ENCODE peak calls at places on chromosomes 7 and 10, in seven cellular contexts. R, P, L, I, A, V and G are unnamed samples.

GRCh38 chr7:28754027-28754426 is 204.1 kb downstream of the TRIL start:
- DNase-seq in P (peak; percentile 85), I (peak; percentile 50), A (no peak), R (no peak), V (no peak), L (no peak), G (no peak)

GRCh38 chr10:77836299-77836820 is 90.2 kb downstream of the DLG5 start:
- DNase-seq in L (no peak), P (peak; percentile 22), A (peak; percentile 42), R (no peak), V (no peak), I (peak; percentile 93), G (no peak)

GRCh38 chr10:95560288-95561199 is 627 bp downstream of the SORBS1 start:
- DNase-seq in V (no peak), I (peak; percentile 50), P (peak; percentile 22), L (no peak), A (no peak), R (peak; percentile 73), G (peak; percentile 68)

GRCh38 chr7:78296036-78296435 is 497.5 kb downstream of the PHTF2 start:
- DNase-seq in L (no peak), I (no peak), A (no peak), V (no peak), R (no peak), P (peak; percentile 46), G (no peak)

GRCh38 chr10:34821587-34822585 is 6.8 kb upstream of the PARD3 start:
- DNase-seq in A (no peak), L (no peak), V (no peak), R (no peak), P (peak; percentile 11), I (no peak), G (no peak)

GRCh38 chr7:94056796-94057207 is 52.6 kb upstream of the BET1 start:
- DNase-seq in R (no peak), L (no peak), V (peak; percentile 21), P (peak; percentile 98), A (peak; percentile 84), I (peak; percentile 94), G (peak; percentile 91)

GRCh38 chr7:18689535-18689934 is 194.0 kb downstream of the HDAC9 start:
- DNase-seq in P (no peak), I (peak; percentile 9), R (no peak), L (no peak), V (no peak), A (no peak), G (no peak)

GRCh38 chr7:107164092-107164491 is 4.7 kb upstream of the HBP1 start:
- DNase-seq in I (no peak), L (no peak), A (no peak), R (no peak), V (no peak), P (peak; percentile 37), G (no peak)

GRCh38 chr10:104218751-104219150 is 13.4 kb downstream of the CFAP43 start:
- DNase-seq in A (no peak), P (no peak), L (no peak), R (no peak), V (no peak), I (no peak), G (no peak)

GRCh38 chr10:74882831-74883230 is 56.4 kb downstream of the KAT6B start:
- DNase-seq in A (no peak), I (peak; percentile 64), L (no peak), R (no peak), V (no peak), P (peak; percentile 76), G (no peak)

GRCh38 chr7:27031289-27032172 is 64.3 kb downstream of the HOXA1 start:
- DNase-seq in P (peak; percentile 87), I (peak; percentile 29), A (peak; percentile 1), R (no peak), L (no peak), V (no peak), G (no peak)

GRCh38 chr7:17863815-17864159 is 76.5 kb downstream of the SNX13 start:
- DNase-seq in V (no peak), I (no peak), R (no peak), P (no peak), A (no peak), L (no peak), G (no peak)

GRCh38 chr10:6647811-6648526 is 67.9 kb upstream of the PRKCQ start:
- DNase-seq in P (no peak), A (peak; percentile 21), V (peak; percentile 58), L (peak; percentile 54), R (peak; percentile 86), I (peak; percentile 25), G (peak; percentile 90)

GRCh38 chr7:1591876-1592275 is 22.0 kb upstream of the PSMG3 start:
- DNase-seq in L (no peak), V (no peak), R (no peak), I (no peak), P (no peak), A (no peak), G (no peak)

DNA sequence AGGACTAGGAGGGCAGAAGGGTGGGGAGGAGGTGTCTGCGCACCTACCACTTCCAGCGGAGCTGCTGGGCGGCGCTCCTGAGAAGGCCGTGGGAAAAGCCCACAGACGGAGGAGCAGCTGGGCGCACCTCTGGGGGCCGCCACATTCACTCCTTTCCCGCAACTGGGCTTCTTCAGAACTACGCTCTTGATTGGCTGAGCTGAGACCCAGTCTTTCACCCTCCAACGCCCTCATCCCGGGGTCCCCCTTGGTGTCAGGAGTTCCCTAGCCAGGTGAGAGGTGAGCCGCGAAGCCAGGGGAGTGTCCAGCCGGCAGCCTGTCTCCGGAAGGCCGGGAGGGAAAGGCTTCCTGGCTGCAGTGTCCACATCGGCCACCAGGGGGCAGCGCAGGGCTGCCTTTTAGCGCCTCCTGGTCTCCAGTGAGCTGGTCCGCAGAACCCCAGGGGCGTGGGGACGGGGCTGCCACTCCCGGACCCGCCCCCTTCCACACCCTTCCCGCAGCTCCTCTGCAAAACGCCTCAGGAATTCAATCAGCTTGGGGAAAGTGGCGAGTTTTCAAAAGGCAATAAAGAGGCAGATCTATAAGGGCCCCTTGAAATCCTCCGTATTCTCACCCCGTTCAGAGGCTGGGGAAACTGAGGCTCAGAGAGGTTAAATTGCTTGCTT is 98.8 kb downstream of the CHST15 start:
- DNase-seq in L (peak; percentile 85), R (peak; percentile 95), V (peak; percentile 82), I (peak; percentile 85), P (peak; percentile 63), A (peak; percentile 93), G (peak; percentile 92)
- H4K8ac ChIP-seq in L (no peak overlapping the region), R (no peak overlapping the region), V (no peak overlapping the region), I (peak overlapping the region; percentile 87), P (peak overlapping the region; percentile 8), A (no peak overlapping the region), G (no peak overlapping the region)

GRCh38 chr10:97949462-97949861 is 81.0 kb downstream of the CRTAC1 start:
- DNase-seq in V (no peak), A (no peak), P (no peak), I (no peak), R (no peak), L (no peak), G (no peak)
- H4K8ac ChIP-seq in V (no peak overlapping the region), A (no peak overlapping the region), P (no peak overlapping the region), I (no peak overlapping the region), R (no peak overlapping the region), L (no peak overlapping the region), G (no peak overlapping the region)

GRCh38 chr10:3330687-3331086 is 158.1 kb upstream of the PITRM1 start:
- DNase-seq in L (no peak), A (peak; percentile 57), I (peak; percentile 87), V (no peak), R (no peak), P (peak; percentile 83), G (peak; percentile 63)

GRCh38 chr10:3331104-3331645 is 158.6 kb upstream of the PITRM1 start:
- DNase-seq in L (no peak), V (no peak), I (no peak), A (no peak), R (no peak), P (no peak), G (no peak)

GRCh38 chr10:3331680-3332230 is 159.2 kb upstream of the PITRM1 start:
- DNase-seq in V (no peak), P (no peak), I (no peak), R (no peak), L (no peak), A (no peak), G (no peak)

GRCh38 chr10:3332732-3333131 is 160.2 kb upstream of the PITRM1 start:
- DNase-seq in L (no peak), A (no peak), I (no peak), R (no peak), V (no peak), P (no peak), G (peak; percentile 54)

GRCh38 chr10:3333426-3333825 is 160.8 kb upstream of the PITRM1 start:
- DNase-seq in P (no peak), A (no peak), L (no peak), V (no peak), R (no peak), I (no peak), G (peak; percentile 81)
- H4K8ac ChIP-seq in P (no peak overlapping the region), A (peak overlapping the region; percentile 47), L (no peak overlapping the region), V (no peak overlapping the region), R (no peak overlapping the region), I (no peak overlapping the region), G (no peak overlapping the region)

GRCh38 chr7:47885309-47886000 is 62.8 kb downstream of the PKD1L1 start:
- DNase-seq in A (no peak), P (no peak), I (no peak), L (no peak), R (no peak), V (no peak), G (no peak)
- H4K8ac ChIP-seq in A (no peak overlapping the region), P (no peak overlapping the region), I (no peak overlapping the region), L (no peak overlapping the region), R (no peak overlapping the region), V (no peak overlapping the region), G (no peak overlapping the region)

GRCh38 chr10:44766601-44767000 is 144.5 kb upstream of the TMEM72 start:
- DNase-seq in I (no peak), L (no peak), V (no peak), R (no peak), A (no peak), P (no peak), G (no peak)
- H4K8ac ChIP-seq in I (no peak overlapping the region), L (no peak overlapping the region), V (no peak overlapping the region), R (no peak overlapping the region), A (no peak overlapping the region), P (no peak overlapping the region), G (no peak overlapping the region)

GRCh38 chr10:79178070-79178576 is 109.4 kb downstream of the ZMIZ1 start:
- DNase-seq in V (no peak), I (no peak), R (no peak), L (no peak), A (no peak), P (no peak), G (no peak)

GRCh38 chr10:79180619-79181221 is 112.0 kb downstream of the ZMIZ1 start:
- DNase-seq in V (no peak), R (no peak), I (peak; percentile 54), A (no peak), L (no peak), P (no peak), G (no peak)

GRCh38 chr10:79181227-79181626 is 112.5 kb downstream of the ZMIZ1 start:
- DNase-seq in A (no peak), V (no peak), I (no peak), R (no peak), P (no peak), L (no peak), G (no peak)

GRCh38 chr10:79178614-79179403 is 110.0 kb downstream of the ZMIZ1 start:
- DNase-seq in P (peak; percentile 93), A (no peak), I (peak; percentile 87), R (no peak), L (peak; percentile 48), V (no peak), G (peak; percentile 92)

GRCh38 chr10:79179404-79180309 is 110.9 kb downstream of the ZMIZ1 start:
- DNase-seq in V (no peak), A (no peak), R (peak; percentile 58), P (no peak), L (peak; percentile 80), I (peak; percentile 49), G (peak; percentile 80)
- H4K8ac ChIP-seq in V (no peak overlapping the region), A (no peak overlapping the region), R (no peak overlapping the region), P (peak overlapping the region; percentile 57), L (no peak overlapping the region), I (peak overlapping the region; percentile 0), G (no peak overlapping the region)